ENCODE peak calls at places on chromosomes 13 and 19, in eight cellular contexts. One of them, this sample, is unnamed. For H3K27me3, the result is how much of the 10 kb centered on the place peaks cover.

GRCh38 chr13:111912453-111912866 is 154.5 kb upstream of the SOX1 start:
- DNase-seq in fibroblast of lung: no peak
- DNase-seq in heart left ventricle: no peak
- DNase-seq in CD8-positive, alpha-beta T cell: no peak
- DNase-seq in GM23248: no peak
- DNase-seq in H9: peak
- DNase-seq in dorsolateral prefrontal cortex: peak
- DNase-seq in CD4-positive, CD25-positive, alpha-beta regulatory T cell: no peak
- DNase-seq in this sample: no peak

GRCh38 chr13:36536546-36536945 is 104.3 kb downstream of the CCNA1 start:
- DNase-seq in H9: no peak
- DNase-seq in fibroblast of lung: no peak
- DNase-seq in CD8-positive, alpha-beta T cell: no peak
- DNase-seq in heart left ventricle: no peak
- DNase-seq in dorsolateral prefrontal cortex: no peak
- DNase-seq in CD4-positive, CD25-positive, alpha-beta regulatory T cell: no peak
- DNase-seq in GM23248: no peak
- DNase-seq in this sample: no peak

GRCh38 chr13:67740871-67741475 is 510.8 kb upstream of the PCDH9 start:
- DNase-seq in CD4-positive, CD25-positive, alpha-beta regulatory T cell: no peak
- DNase-seq in fibroblast of lung: peak
- DNase-seq in GM23248: no peak
- DNase-seq in CD8-positive, alpha-beta T cell: no peak
- DNase-seq in dorsolateral prefrontal cortex: no peak
- DNase-seq in heart left ventricle: no peak
- DNase-seq in H9: no peak
- DNase-seq in this sample: no peak

GRCh38 chr13:101868585-101869469 is 416.4 kb downstream of the ITGBL1 start:
- DNase-seq in fibroblast of lung: no peak
- DNase-seq in GM23248: no peak
- DNase-seq in H9: no peak
- DNase-seq in heart left ventricle: peak
- DNase-seq in CD8-positive, alpha-beta T cell: no peak
- DNase-seq in CD4-positive, CD25-positive, alpha-beta regulatory T cell: no peak
- DNase-seq in dorsolateral prefrontal cortex: no peak
- DNase-seq in this sample: no peak

GRCh38 chr19:34124828-34125227 is 47.5 kb upstream of the LSM14A start:
- DNase-seq in CD4-positive, CD25-positive, alpha-beta regulatory T cell: no peak
- DNase-seq in CD8-positive, alpha-beta T cell: no peak
- DNase-seq in fibroblast of lung: no peak
- DNase-seq in heart left ventricle: no peak
- DNase-seq in dorsolateral prefrontal cortex: no peak
- DNase-seq in H9: no peak
- DNase-seq in GM23248: no peak
- DNase-seq in this sample: no peak

GRCh38 chr19:15421726-15422260 is 3.0 kb upstream of the AKAP8L start:
- DNase-seq in GM23248: no peak
- DNase-seq in H9: no peak
- DNase-seq in dorsolateral prefrontal cortex: peak
- DNase-seq in CD4-positive, CD25-positive, alpha-beta regulatory T cell: no peak
- DNase-seq in fibroblast of lung: peak
- DNase-seq in heart left ventricle: peak
- DNase-seq in CD8-positive, alpha-beta T cell: no peak
- DNase-seq in this sample: no peak

GRCh38 chr13:30616927-30617314 is 799 bp upstream of the USPL1 start:
- DNase-seq in dorsolateral prefrontal cortex: peak
- DNase-seq in H9: no peak
- DNase-seq in CD4-positive, CD25-positive, alpha-beta regulatory T cell: peak
- DNase-seq in heart left ventricle: peak
- DNase-seq in GM23248: peak
- DNase-seq in CD8-positive, alpha-beta T cell: no peak
- DNase-seq in fibroblast of lung: peak
- DNase-seq in this sample: peak

GRCh38 chr13:108227651-108228272 is 9.6 kb downstream of the ABHD13 start:
- DNase-seq in GM23248: peak
- DNase-seq in fibroblast of lung: peak
- DNase-seq in dorsolateral prefrontal cortex: no peak
- DNase-seq in H9: no peak
- DNase-seq in CD4-positive, CD25-positive, alpha-beta regulatory T cell: peak
- DNase-seq in heart left ventricle: no peak
- DNase-seq in CD8-positive, alpha-beta T cell: no peak
- DNase-seq in this sample: peak

GRCh38 chr13:21453352-21454089 is 5.6 kb downstream of the ZDHHC20 start:
- DNase-seq in dorsolateral prefrontal cortex: no peak
- DNase-seq in CD4-positive, CD25-positive, alpha-beta regulatory T cell: no peak
- DNase-seq in CD8-positive, alpha-beta T cell: no peak
- DNase-seq in GM23248: peak
- DNase-seq in fibroblast of lung: peak
- DNase-seq in H9: no peak
- DNase-seq in heart left ventricle: no peak
- DNase-seq in this sample: no peak

GRCh38 chr19:8004723-8005513 is 523 bp downstream of the ELAVL1 start:
- DNase-seq in fibroblast of lung: peak
- DNase-seq in CD8-positive, alpha-beta T cell: peak
- DNase-seq in dorsolateral prefrontal cortex: no peak
- DNase-seq in GM23248: peak
- DNase-seq in H9: no peak
- DNase-seq in CD4-positive, CD25-positive, alpha-beta regulatory T cell: peak
- DNase-seq in heart left ventricle: no peak
- DNase-seq in this sample: no peak

GRCh38 chr13:87677334-87678234 is 6.4 kb downstream of the SLITRK5 start:
- DNase-seq in CD4-positive, CD25-positive, alpha-beta regulatory T cell: peak
- DNase-seq in fibroblast of lung: peak
- DNase-seq in H9: peak
- DNase-seq in GM23248: peak
- DNase-seq in CD8-positive, alpha-beta T cell: no peak
- DNase-seq in dorsolateral prefrontal cortex: no peak
- DNase-seq in heart left ventricle: no peak
- DNase-seq in this sample: no peak

GRCh38 chr13:51976423-51976822 is 34.8 kb downstream of the ATP7B start:
- DNase-seq in heart left ventricle: no peak
- DNase-seq in dorsolateral prefrontal cortex: no peak
- DNase-seq in CD8-positive, alpha-beta T cell: no peak
- DNase-seq in H9: no peak
- DNase-seq in GM23248: no peak
- DNase-seq in CD4-positive, CD25-positive, alpha-beta regulatory T cell: no peak
- DNase-seq in fibroblast of lung: no peak
- DNase-seq in this sample: no peak

GRCh38 chr19:53892301-53892980 is 10.4 kb downstream of the PRKCG start:
- DNase-seq in dorsolateral prefrontal cortex: no peak
- DNase-seq in GM23248: no peak
- DNase-seq in CD4-positive, CD25-positive, alpha-beta regulatory T cell: no peak
- DNase-seq in heart left ventricle: no peak
- DNase-seq in H9: no peak
- DNase-seq in CD8-positive, alpha-beta T cell: no peak
- DNase-seq in fibroblast of lung: no peak
- DNase-seq in this sample: no peak
- H3K27me3 ChIP-seq in dorsolateral prefrontal cortex: under half
- H3K27me3 ChIP-seq in GM23248: under half
- H3K27me3 ChIP-seq in CD4-positive, CD25-positive, alpha-beta regulatory T cell: under half
- H3K27me3 ChIP-seq in heart left ventricle: under half
- H3K27me3 ChIP-seq in H9: under half
- H3K27me3 ChIP-seq in CD8-positive, alpha-beta T cell: under half
- H3K27me3 ChIP-seq in fibroblast of lung: under half
- H3K27me3 ChIP-seq in this sample: under half

GRCh38 chr19:10026744-10027143 is 13.5 kb downstream of the RDH8 start:
- DNase-seq in dorsolateral prefrontal cortex: no peak
- DNase-seq in CD4-positive, CD25-positive, alpha-beta regulatory T cell: no peak
- DNase-seq in H9: no peak
- DNase-seq in fibroblast of lung: no peak
- DNase-seq in CD8-positive, alpha-beta T cell: no peak
- DNase-seq in heart left ventricle: no peak
- DNase-seq in GM23248: no peak
- DNase-seq in this sample: no peak
- H3K27me3 ChIP-seq in dorsolateral prefrontal cortex: under half
- H3K27me3 ChIP-seq in CD4-positive, CD25-positive, alpha-beta regulatory T cell: under half
- H3K27me3 ChIP-seq in H9: under half
- H3K27me3 ChIP-seq in fibroblast of lung: under half
- H3K27me3 ChIP-seq in CD8-positive, alpha-beta T cell: under half
- H3K27me3 ChIP-seq in heart left ventricle: under half
- H3K27me3 ChIP-seq in GM23248: under half
- H3K27me3 ChIP-seq in this sample: under half

GRCh38 chr13:28820099-28821051 is at the start of gene MTUS2:
- DNase-seq in GM23248: peak
- DNase-seq in dorsolateral prefrontal cortex: peak
- DNase-seq in H9: peak
- DNase-seq in CD4-positive, CD25-positive, alpha-beta regulatory T cell: peak
- DNase-seq in CD8-positive, alpha-beta T cell: no peak
- DNase-seq in heart left ventricle: no peak
- DNase-seq in fibroblast of lung: no peak
- DNase-seq in this sample: peak
- H3K27me3 ChIP-seq in GM23248: under half
- H3K27me3 ChIP-seq in dorsolateral prefrontal cortex: under half
- H3K27me3 ChIP-seq in H9: under half
- H3K27me3 ChIP-seq in CD4-positive, CD25-positive, alpha-beta regulatory T cell: under half
- H3K27me3 ChIP-seq in CD8-positive, alpha-beta T cell: under half
- H3K27me3 ChIP-seq in heart left ventricle: under half
- H3K27me3 ChIP-seq in fibroblast of lung: under half
- H3K27me3 ChIP-seq in this sample: under half

GRCh38 chr19:54030895-54031586 is 32.7 kb downstream of the VSTM1 start:
- DNase-seq in fibroblast of lung: peak
- DNase-seq in dorsolateral prefrontal cortex: no peak
- DNase-seq in CD8-positive, alpha-beta T cell: no peak
- DNase-seq in GM23248: peak
- DNase-seq in H9: no peak
- DNase-seq in heart left ventricle: no peak
- DNase-seq in CD4-positive, CD25-positive, alpha-beta regulatory T cell: no peak
- DNase-seq in this sample: peak

GRCh38 chr19:54026656-54027055 is 35.2 kb downstream of the CACNG6 start:
- DNase-seq in H9: no peak
- DNase-seq in heart left ventricle: no peak
- DNase-seq in dorsolateral prefrontal cortex: no peak
- DNase-seq in CD4-positive, CD25-positive, alpha-beta regulatory T cell: no peak
- DNase-seq in fibroblast of lung: no peak
- DNase-seq in CD8-positive, alpha-beta T cell: no peak
- DNase-seq in GM23248: no peak
- DNase-seq in this sample: no peak

GRCh38 chr19:54035215-54036178 is 28.2 kb downstream of the VSTM1 start:
- DNase-seq in fibroblast of lung: peak
- DNase-seq in H9: peak
- DNase-seq in CD8-positive, alpha-beta T cell: no peak
- DNase-seq in GM23248: peak
- DNase-seq in heart left ventricle: no peak
- DNase-seq in CD4-positive, CD25-positive, alpha-beta regulatory T cell: no peak
- DNase-seq in dorsolateral prefrontal cortex: peak
- DNase-seq in this sample: no peak

GRCh38 chr19:54024660-54025059 is 33.2 kb downstream of the CACNG6 start:
- DNase-seq in dorsolateral prefrontal cortex: no peak
- DNase-seq in fibroblast of lung: no peak
- DNase-seq in heart left ventricle: no peak
- DNase-seq in H9: no peak
- DNase-seq in GM23248: no peak
- DNase-seq in CD8-positive, alpha-beta T cell: no peak
- DNase-seq in CD4-positive, CD25-positive, alpha-beta regulatory T cell: no peak
- DNase-seq in this sample: no peak

GRCh38 chr19:54029930-54030490 is 33.7 kb downstream of the VSTM1 start:
- DNase-seq in GM23248: peak
- DNase-seq in dorsolateral prefrontal cortex: peak
- DNase-seq in heart left ventricle: peak
- DNase-seq in CD8-positive, alpha-beta T cell: peak
- DNase-seq in H9: peak
- DNase-seq in CD4-positive, CD25-positive, alpha-beta regulatory T cell: peak
- DNase-seq in fibroblast of lung: peak
- DNase-seq in this sample: peak
- H3K27me3 ChIP-seq in GM23248: under half
- H3K27me3 ChIP-seq in dorsolateral prefrontal cortex: under half
- H3K27me3 ChIP-seq in heart left ventricle: under half
- H3K27me3 ChIP-seq in CD8-positive, alpha-beta T cell: under half
- H3K27me3 ChIP-seq in H9: under half
- H3K27me3 ChIP-seq in CD4-positive, CD25-positive, alpha-beta regulatory T cell: under half
- H3K27me3 ChIP-seq in fibroblast of lung: under half
- H3K27me3 ChIP-seq in this sample: under half

DNA sequence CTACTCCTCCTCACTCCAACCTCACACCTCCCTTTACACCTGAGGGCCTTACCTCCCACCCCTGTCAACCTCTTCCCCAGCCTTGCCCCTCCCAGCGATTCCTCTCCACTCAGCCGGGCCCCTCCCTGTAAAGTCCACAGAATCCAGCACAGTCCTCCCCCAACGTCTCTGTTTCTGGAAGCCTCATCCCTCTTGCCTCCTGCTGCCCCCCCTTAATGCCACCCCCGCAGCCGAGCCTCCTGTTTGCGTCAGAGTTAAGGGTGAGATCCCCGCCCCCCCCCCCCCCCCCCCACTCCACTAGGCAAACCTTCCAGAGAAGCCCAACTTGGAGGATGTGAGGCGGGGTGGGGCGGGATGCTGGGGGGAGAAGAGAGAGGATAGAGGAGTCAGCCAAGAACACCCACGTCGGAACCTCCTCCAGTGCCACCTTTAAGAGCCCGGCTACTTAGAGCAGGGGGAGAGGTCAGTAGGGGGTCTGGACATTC is 2.1 kb downstream of the UNC13A start:
- DNase-seq in dorsolateral prefrontal cortex: peak
- DNase-seq in heart left ventricle: no peak
- DNase-seq in CD4-positive, CD25-positive, alpha-beta regulatory T cell: no peak
- DNase-seq in GM23248: peak
- DNase-seq in H9: peak
- DNase-seq in fibroblast of lung: no peak
- DNase-seq in CD8-positive, alpha-beta T cell: no peak
- DNase-seq in this sample: no peak
- H3K27me3 ChIP-seq in dorsolateral prefrontal cortex: under half
- H3K27me3 ChIP-seq in heart left ventricle: under half
- H3K27me3 ChIP-seq in CD4-positive, CD25-positive, alpha-beta regulatory T cell: under half
- H3K27me3 ChIP-seq in GM23248: under half
- H3K27me3 ChIP-seq in H9: under half
- H3K27me3 ChIP-seq in fibroblast of lung: under half
- H3K27me3 ChIP-seq in CD8-positive, alpha-beta T cell: under half
- H3K27me3 ChIP-seq in this sample: under half

GRCh38 chr13:45895880-45896279 is 44.3 kb upstream of the SIAH3 start:
- DNase-seq in fibroblast of lung: no peak
- DNase-seq in CD4-positive, CD25-positive, alpha-beta regulatory T cell: no peak
- DNase-seq in dorsolateral prefrontal cortex: no peak
- DNase-seq in H9: no peak
- DNase-seq in CD8-positive, alpha-beta T cell: no peak
- DNase-seq in heart left ventricle: no peak
- DNase-seq in GM23248: no peak
- DNase-seq in this sample: no peak

DNA sequence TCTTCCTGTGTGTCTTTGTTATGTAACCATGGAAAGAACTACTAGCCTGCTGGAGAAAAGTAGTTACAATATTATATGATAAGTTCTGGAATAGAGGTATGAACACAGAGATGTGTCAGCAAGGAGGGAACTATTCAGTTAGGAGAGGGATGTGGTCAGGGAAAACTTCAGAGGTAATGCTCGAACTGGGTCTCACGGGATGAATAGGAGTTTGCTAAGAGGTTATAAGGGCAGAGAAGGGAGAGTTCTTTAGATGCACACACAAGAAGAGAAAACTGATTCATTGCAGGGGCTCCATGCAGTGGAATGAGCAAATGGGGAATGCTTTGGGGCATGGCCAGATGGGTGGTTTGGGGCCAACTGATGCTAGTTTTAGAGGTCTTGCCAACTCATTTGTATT is 46.0 kb upstream of the SIAH3 start:
- DNase-seq in fibroblast of lung: no peak
- DNase-seq in heart left ventricle: no peak
- DNase-seq in CD8-positive, alpha-beta T cell: no peak
- DNase-seq in H9: no peak
- DNase-seq in dorsolateral prefrontal cortex: no peak
- DNase-seq in GM23248: no peak
- DNase-seq in CD4-positive, CD25-positive, alpha-beta regulatory T cell: no peak
- DNase-seq in this sample: no peak
- H3K27me3 ChIP-seq in fibroblast of lung: under half
- H3K27me3 ChIP-seq in heart left ventricle: under half
- H3K27me3 ChIP-seq in CD8-positive, alpha-beta T cell: under half
- H3K27me3 ChIP-seq in H9: under half
- H3K27me3 ChIP-seq in dorsolateral prefrontal cortex: under half
- H3K27me3 ChIP-seq in GM23248: under half
- H3K27me3 ChIP-seq in CD4-positive, CD25-positive, alpha-beta regulatory T cell: under half
- H3K27me3 ChIP-seq in this sample: under half